ENCODE peak calls at places on chromosomes 3 and 15, in ten cellular contexts. A is colonic mucosa, X is epithelial cell of esophagus, G is A549, Z is endodermal cell, T is right atrium auricular region, I is fibroblast of pulmonary artery, V is PC-3, K is kidney epithelial cell, P is fibroblast of mammary gland. S is an unnamed sample.

GRCh38 chr15:82538961-82539689 is 1.1 kb downstream of the RPS17 start:
- DNase-seq in T (no peak), A (no peak), X (no peak), P (peak; percentile 38), G (no peak), I (peak; percentile 24), Z (peak; percentile 61), K (no peak), V (no peak), S (peak; percentile 13)

GRCh38 chr15:40122239-40122638 is 13.6 kb upstream of the BMF start:
- DNase-seq in Z (peak; percentile 26), P (no peak), V (no peak), I (no peak), G (no peak), A (no peak), K (no peak), X (no peak), T (no peak), S (no peak)

GRCh38 chr3:58394339-58394738 is 39.3 kb downstream of the PDHB start:
- DNase-seq in V (no peak), G (no peak), P (no peak), Z (no peak), T (no peak), I (no peak), A (no peak), X (no peak), K (no peak), S (no peak)

GRCh38 chr3:170233532-170233931 is 11.3 kb downstream of the PRKCI start:
- DNase-seq in Z (no peak), A (peak; percentile 48), X (peak; percentile 71), V (peak; percentile 27), K (peak; percentile 48), I (peak; percentile 87), G (no peak), T (no peak), P (peak; percentile 66), S (peak; percentile 52)

GRCh38 chr3:123421353-123422174 is 27.3 kb downstream of the ADCY5 start:
- DNase-seq in I (peak; percentile 14), Z (no peak), K (no peak), T (no peak), P (peak; percentile 5), V (peak; percentile 12), A (peak; percentile 53), X (peak; percentile 20), G (no peak), S (no peak)

GRCh38 chr3:6448011-6448410 is 412.9 kb upstream of the GRM7 start:
- DNase-seq in A (no peak), P (no peak), V (no peak), I (no peak), Z (no peak), T (no peak), K (no peak), X (no peak), G (no peak), S (no peak)

GRCh38 chr3:107525101-107525953 is 2.6 kb downstream of the BBX start:
- DNase-seq in G (no peak), Z (peak; percentile 80), K (no peak), P (peak; percentile 20), V (peak; percentile 27), T (no peak), X (peak; percentile 22), A (peak; percentile 63), I (peak; percentile 20), S (peak; percentile 33)

GRCh38 chr3:63193647-63194046 is 84.5 kb upstream of the SYNPR start:
- DNase-seq in G (no peak), T (no peak), K (no peak), P (peak; percentile 50), V (peak; percentile 23), Z (no peak), A (no peak), I (peak; percentile 28), X (peak; percentile 34), S (peak; percentile 40)

GRCh38 chr3:17741621-17742091 is 775 bp downstream of the TBC1D5 start:
- DNase-seq in T (no peak), P (peak; percentile 72), K (no peak), G (no peak), A (no peak), X (no peak), I (no peak), V (no peak), Z (no peak), S (no peak)

GRCh38 chr3:105832618-105833017 is 36.2 kb downstream of the CBLB start:
- DNase-seq in I (no peak), T (no peak), Z (no peak), X (no peak), A (no peak), P (no peak), V (no peak), K (no peak), G (no peak), S (no peak)

GRCh38 chr15:43541785-43542184 is 24.4 kb downstream of the MAP1A start:
- DNase-seq in I (peak; percentile 52), P (peak; percentile 63), X (peak; percentile 28), T (no peak), Z (no peak), G (no peak), A (no peak), V (no peak), K (no peak), S (no peak)

GRCh38 chr3:19202303-19202702 is 54.0 kb downstream of the KCNH8 start:
- DNase-seq in I (no peak), A (no peak), P (no peak), Z (no peak), K (no peak), G (no peak), X (no peak), V (no peak), T (no peak), S (no peak)

GRCh38 chr3:193680220-193680619 is 87.2 kb downstream of the OPA1 start:
- DNase-seq in X (no peak), T (no peak), V (no peak), Z (no peak), P (peak; percentile 14), G (no peak), A (no peak), I (no peak), K (peak; percentile 21), S (no peak)

GRCh38 chr3:128950223-128950938 is 43.5 kb downstream of the CFAP92 start:
- DNase-seq in X (peak; percentile 37), T (no peak), Z (peak; percentile 76), K (no peak), A (peak; percentile 16), G (peak; percentile 15), V (peak; percentile 12), P (peak; percentile 24), I (peak; percentile 11), S (peak; percentile 31)
- TF ChIP-seq CTCF in X (peak; percentile 33), T (no peak), Z (peak; percentile 56), K (peak; percentile 48), A (no peak), G (no peak), V (peak; percentile 41), P (peak; percentile 22), I (peak; percentile 14), S (peak; percentile 38)

GRCh38 chr3:64224826-64225606 is at the start of gene PRICKLE2:
- DNase-seq in K (peak; percentile 90), A (peak; percentile 61), T (peak; percentile 94), Z (peak; percentile 85), X (peak; percentile 68), G (peak; percentile 69), V (no peak), I (peak; percentile 93), P (peak; percentile 94), S (peak; percentile 91)

GRCh38 chr3:64225695-64226499 is 631 bp upstream of the PRICKLE2 start:
- DNase-seq in V (no peak), T (no peak), A (no peak), Z (no peak), X (no peak), G (no peak), P (peak; percentile 51), K (no peak), I (no peak), S (no peak)

GRCh38 chr3:64222501-64222900 is 2.8 kb downstream of the PRICKLE2 start:
- DNase-seq in X (no peak), I (no peak), Z (no peak), K (no peak), A (no peak), V (no peak), P (no peak), G (no peak), T (no peak), S (no peak)

GRCh38 chr3:64221564-64222257 is 3.6 kb downstream of the PRICKLE2 start:
- DNase-seq in I (no peak), A (no peak), P (no peak), K (no peak), Z (no peak), G (no peak), V (no peak), T (no peak), X (no peak), S (no peak)

GRCh38 chr3:64223809-64224570 is 1.3 kb downstream of the PRICKLE2 start:
- DNase-seq in K (no peak), A (no peak), X (no peak), V (no peak), G (no peak), Z (no peak), I (peak; percentile 77), T (no peak), P (peak; percentile 62), S (peak; percentile 41)
- H3K4me3 ChIP-seq in K (no peak overlapping the region), A (no peak overlapping the region), X (no peak overlapping the region), V (no peak overlapping the region), G (peak overlapping the region; percentile 70), Z (no peak overlapping the region), I (peak overlapping the region; percentile 62), T (peak overlapping the region; percentile 17), P (no peak overlapping the region), S (peak overlapping the region; percentile 35)

DNA sequence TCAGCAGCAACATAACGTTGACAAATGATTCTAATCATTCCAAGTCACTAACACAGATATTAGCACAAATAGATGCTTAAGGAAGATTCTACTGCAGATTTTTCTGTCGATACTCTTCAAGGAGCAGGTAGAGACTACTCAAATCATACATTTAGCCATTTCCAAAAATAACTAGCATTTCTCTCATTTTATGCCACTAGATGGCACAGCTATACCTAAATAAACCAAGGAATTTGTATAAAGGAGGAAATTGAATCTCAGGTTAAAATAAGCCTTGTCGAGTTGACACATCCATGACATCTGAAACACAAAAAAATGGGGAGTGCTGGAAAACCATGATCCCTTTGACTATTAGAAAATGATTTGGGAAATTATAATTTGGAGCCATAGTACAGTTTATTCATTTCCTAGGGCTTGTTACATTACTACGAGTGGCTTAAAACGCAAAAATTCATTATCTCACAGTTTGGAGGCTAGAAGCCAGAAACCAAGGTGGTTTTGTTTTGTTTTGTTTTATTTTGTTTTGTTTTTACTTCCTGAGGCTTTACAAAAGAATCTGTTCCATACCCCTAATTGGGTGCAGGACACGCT is 59.5 kb upstream of the STRIT1 start:
- DNase-seq in A (no peak), K (peak; percentile 14), X (peak; percentile 48), Z (no peak), I (peak; percentile 53), T (no peak), V (peak; percentile 84), G (peak; percentile 55), P (peak; percentile 56), S (peak; percentile 55)
- TF ChIP-seq CTCF in A (peak; percentile 31), K (peak; percentile 40), X (peak; percentile 35), Z (peak; percentile 78), I (peak; percentile 58), T (no peak), V (peak; percentile 81), G (peak; percentile 80), P (peak; percentile 54), S (peak; percentile 41)

DNA sequence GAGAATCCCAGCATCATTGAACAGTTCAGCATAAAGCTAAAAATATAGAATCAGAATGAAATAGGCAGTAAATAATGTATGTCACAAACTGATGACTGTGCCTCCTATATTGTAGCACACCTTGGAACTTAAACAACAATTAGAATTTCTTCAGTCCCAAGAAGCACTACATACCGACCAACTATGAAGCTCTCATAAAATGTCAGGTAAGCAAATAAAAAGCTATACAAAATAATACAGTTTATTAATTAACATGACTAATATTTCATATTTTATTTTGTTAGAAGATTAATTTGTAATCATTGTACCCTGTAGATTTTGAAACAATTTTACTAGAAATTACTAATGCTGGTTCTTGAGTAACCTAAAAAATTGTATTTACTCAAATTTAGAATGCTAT is 85.1 kb upstream of the GK5 start:
- DNase-seq in K (no peak), G (no peak), Z (no peak), X (no peak), T (no peak), P (no peak), V (no peak), I (no peak), A (no peak), S (no peak)
- H3K4me3 ChIP-seq in K (no peak overlapping the region), G (no peak overlapping the region), Z (no peak overlapping the region), X (no peak overlapping the region), T (no peak overlapping the region), P (no peak overlapping the region), V (no peak overlapping the region), I (no peak overlapping the region), A (no peak overlapping the region), S (no peak overlapping the region)